ENCODE peak calls at places on chromosomes 6 and 20, in seven cellular contexts. P is tibial nerve; N is keratinocyte; X is tibial artery; G is kidney; B is ovary; H is CD4-positive, alpha-beta T cell. O is an unnamed sample. For H3K9me3, the result is how much of the 10 kb centered on the place peaks cover.

GRCh38 chr20:34861386-34862084 is 11.1 kb downstream of the GGT7 start:
- DNase-seq in P (no peak), N (no peak), X (no peak), G (no peak), B (no peak), H (no peak), O (no peak)

GRCh38 chr6:42403415-42403814 is 48.3 kb downstream of the TRERF1 start:
- DNase-seq in P (no peak), N (peak), X (no peak), G (no peak), B (no peak), H (no peak), O (no peak)

GRCh38 chr6:83853178-83853967 is at the start of gene RIPPLY2:
- DNase-seq in P (no peak), N (no peak), X (no peak), G (peak), B (no peak), H (no peak), O (peak)

GRCh38 chr20:33999025-33999629 is 5.4 kb downstream of the RALY start:
- DNase-seq in P (no peak), N (no peak), X (no peak), G (no peak), B (no peak), H (no peak), O (no peak)

GRCh38 chr6:129590408-129591022 is 119.5 kb downstream of the ARHGAP18 start:
- DNase-seq in P (no peak), N (no peak), X (no peak), G (no peak), B (no peak), H (no peak), O (no peak)

GRCh38 chr6:128280960-128281359 is 239.4 kb downstream of the PTPRK start:
- DNase-seq in P (no peak), N (no peak), X (no peak), G (no peak), B (no peak), H (no peak), O (no peak)

GRCh38 chr6:126170875-126171489 is 168.9 kb upstream of the CENPW start:
- DNase-seq in P (no peak), N (no peak), X (no peak), G (no peak), B (no peak), H (no peak), O (peak)

GRCh38 chr6:89297695-89298351 is 17.3 kb downstream of the GABRR2 start:
- DNase-seq in P (no peak), N (peak), X (peak), G (no peak), B (peak), H (peak), O (peak)

GRCh38 chr6:168194732-168195565 is 115.9 kb upstream of the FRMD1 start:
- DNase-seq in P (no peak), N (no peak), X (peak), G (peak), B (no peak), H (no peak), O (no peak)

GRCh38 chr6:96058094-96058493 is 42.3 kb downstream of the FUT9 start:
- DNase-seq in P (no peak), N (no peak), X (no peak), G (no peak), B (no peak), H (no peak), O (no peak)
- H3K27ac ChIP-seq in P (no peak), N (no peak), X (no peak), G (no peak), B (no peak), H (no peak), O (no peak)

DNA sequence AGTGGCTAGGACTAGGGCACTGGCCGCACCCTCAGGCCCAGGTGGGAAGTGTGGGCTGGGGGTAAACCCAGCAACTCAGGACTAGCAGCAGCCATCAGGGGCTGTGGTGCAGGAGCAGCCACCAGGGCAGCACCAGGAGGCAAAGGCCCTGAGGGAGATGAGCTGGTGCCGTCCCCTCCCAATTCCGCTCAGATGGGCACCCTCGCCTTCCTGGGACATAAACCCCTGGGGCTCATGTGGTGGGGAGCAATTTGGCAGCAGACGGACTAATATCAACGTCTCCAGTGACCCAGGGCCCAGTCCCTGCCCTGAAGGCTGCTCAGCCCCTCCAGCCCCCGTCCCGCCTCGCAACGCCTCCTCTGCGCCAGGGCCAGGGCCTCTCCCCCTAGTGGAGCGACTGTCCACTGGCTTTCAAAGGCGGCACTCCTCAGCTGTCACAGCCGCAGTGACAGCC is 349.7 kb downstream of the ZFAND3 start:
- DNase-seq in P (no peak), N (no peak), X (no peak), G (no peak), B (no peak), H (no peak), O (no peak)
- TF ChIP-seq CTCF in P (no peak), N (no peak), X (no peak), G (no peak), B (no peak), H (no peak), O (no peak)

GRCh38 chr6:85272973-85273372 is 176.9 kb upstream of the NT5E start:
- DNase-seq in P (no peak), N (no peak), X (no peak), G (no peak), B (no peak), H (no peak), O (no peak)
- H3K9me3 ChIP-seq in P (under half), N (under half), X (under half), G (under half), B (under half), H (under half), O (under half)

DNA sequence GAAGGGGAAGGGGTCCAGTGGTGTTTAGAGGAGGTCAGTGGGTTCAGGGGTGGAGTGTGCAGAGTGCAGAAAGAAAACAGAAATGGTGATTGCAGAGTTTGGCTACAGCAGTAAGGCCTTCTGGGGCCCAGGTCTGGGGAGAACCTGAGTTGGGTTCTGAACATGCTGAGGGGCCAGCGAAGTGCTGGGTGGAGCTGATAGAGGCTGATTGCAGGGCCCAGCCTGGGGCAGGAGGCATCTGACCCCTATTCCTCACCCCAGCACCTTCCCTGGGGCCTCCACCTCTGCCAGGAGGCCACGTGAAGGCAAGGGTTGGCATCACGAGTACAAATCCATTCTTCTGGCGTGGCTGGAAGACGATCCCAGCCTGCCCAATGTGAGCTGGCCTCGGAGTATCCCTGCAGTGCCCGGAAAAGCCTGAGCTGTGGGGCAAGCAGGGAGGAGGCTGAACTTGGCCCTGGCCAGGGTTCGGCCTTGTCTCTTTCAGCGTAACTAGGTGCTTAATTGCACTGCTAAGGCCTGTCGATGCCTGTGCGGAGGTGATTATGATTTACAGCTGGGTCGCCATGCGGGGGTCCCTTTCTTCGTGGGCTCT is 35.4 kb downstream of the VSTM2L start:
- DNase-seq in P (no peak), N (no peak), X (no peak), G (no peak), B (no peak), H (no peak), O (no peak)
- H3K27ac ChIP-seq in P (no peak), N (no peak), X (no peak), G (no peak), B (no peak), H (no peak), O (no peak)

DNA sequence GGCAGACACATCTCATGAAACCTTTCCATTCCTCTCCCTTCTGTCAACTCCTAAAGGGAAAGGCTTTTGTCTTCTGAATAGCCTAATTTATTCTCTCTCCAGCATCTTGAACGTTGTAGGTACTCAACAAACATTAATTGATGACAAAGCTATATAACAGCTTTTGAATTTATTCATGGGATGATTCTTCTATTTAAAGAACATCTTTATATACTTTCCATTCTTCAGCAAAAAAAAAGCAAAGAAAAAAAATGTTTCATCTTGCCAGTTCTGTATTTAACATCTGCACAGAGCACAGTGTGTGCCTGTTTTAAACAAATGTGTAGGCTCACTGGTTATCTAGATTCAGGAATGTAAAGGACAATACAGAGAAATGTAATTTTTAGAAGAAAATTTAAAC is 648.7 kb downstream of the KIF16B start:
- DNase-seq in P (no peak), N (no peak), X (no peak), G (no peak), B (no peak), H (no peak), O (no peak)
- TF ChIP-seq CTCF in P (no peak), N (no peak), X (no peak), G (no peak), B (no peak), H (no peak), O (no peak)

DNA sequence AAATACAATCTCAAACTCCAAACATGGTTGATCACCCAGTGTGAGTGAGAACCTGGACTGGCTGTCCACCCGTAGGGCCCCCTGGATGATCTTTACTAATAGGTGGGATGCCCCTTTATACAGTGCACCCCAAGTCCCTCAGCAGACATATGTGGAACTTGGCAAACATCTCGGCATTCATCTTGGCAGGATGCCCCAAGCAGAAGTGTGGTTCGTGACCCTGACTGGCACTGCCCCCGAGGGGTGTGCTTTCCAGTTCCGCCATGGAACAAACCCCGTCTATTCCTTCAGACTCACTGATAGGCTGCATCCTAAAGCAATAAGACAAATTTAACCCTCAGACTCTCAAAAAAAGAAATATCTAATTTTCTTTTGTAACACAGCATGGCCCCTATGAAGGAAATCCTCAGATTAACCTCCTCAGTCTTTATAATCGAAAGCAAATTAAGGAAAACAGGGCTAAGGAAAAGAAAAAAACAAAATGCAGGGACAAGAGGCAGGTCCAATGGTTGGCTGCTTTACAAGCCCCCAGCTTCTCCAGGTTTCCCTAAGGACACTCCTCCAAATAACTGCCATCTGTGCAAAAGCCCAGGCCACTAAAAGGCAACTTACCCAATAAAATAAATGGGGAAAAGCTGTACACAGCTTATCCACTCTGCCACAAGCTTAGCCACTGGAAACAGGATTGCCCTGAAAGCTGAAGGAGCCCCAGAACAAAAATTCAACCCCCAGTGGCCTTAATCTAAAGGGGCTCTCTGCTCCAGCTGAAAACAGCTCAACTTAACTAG is 30.5 kb upstream of the RIPK1 start:
- DNase-seq in P (no peak), N (no peak), X (peak), G (no peak), B (no peak), H (no peak), O (no peak)
- H3K9me3 ChIP-seq in P (under half), N (under half), X (under half), G (under half), B (under half), H (under half), O (under half)

GRCh38 chr6:40947876-40948514 is 91.0 kb downstream of the UNC5CL start:
- DNase-seq in P (no peak), N (no peak), X (no peak), G (no peak), B (no peak), H (no peak), O (no peak)
- H3K27ac ChIP-seq in P (no peak), N (peak), X (no peak), G (no peak), B (no peak), H (no peak), O (no peak)

GRCh38 chr6:96151707-96152106 is 135.9 kb downstream of the FUT9 start:
- DNase-seq in P (no peak), N (no peak), X (no peak), G (no peak), B (no peak), H (no peak), O (no peak)

GRCh38 chr6:96152114-96152708 is 136.4 kb downstream of the FUT9 start:
- DNase-seq in P (no peak), N (no peak), X (no peak), G (no peak), B (no peak), H (no peak), O (no peak)

GRCh38 chr6:96156425-96156824 is 140.7 kb downstream of the FUT9 start:
- DNase-seq in P (no peak), N (no peak), X (no peak), G (no peak), B (no peak), H (no peak), O (no peak)

GRCh38 chr6:96157018-96157565 is 141.3 kb downstream of the FUT9 start:
- DNase-seq in P (no peak), N (no peak), X (no peak), G (no peak), B (no peak), H (no peak), O (no peak)

DNA sequence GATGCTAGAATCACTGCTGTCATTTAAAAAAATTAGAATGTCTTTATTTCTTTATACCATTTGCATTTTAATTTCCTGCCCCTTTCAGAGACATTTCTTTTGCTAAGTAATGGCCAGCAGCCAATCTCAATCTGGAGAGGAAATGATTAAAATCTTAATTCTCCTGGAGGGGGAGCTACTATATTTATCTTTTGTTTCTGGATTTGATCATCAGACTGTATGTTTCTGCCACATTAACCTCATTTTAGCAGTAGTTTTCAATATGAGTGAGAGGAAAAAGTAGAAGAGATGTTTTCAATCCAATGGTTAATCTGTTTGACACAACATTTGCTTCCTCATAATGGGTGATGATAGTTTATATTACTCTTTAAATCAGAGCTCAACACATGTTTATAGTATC is 138.0 kb downstream of the FUT9 start:
- DNase-seq in P (no peak), N (no peak), X (no peak), G (no peak), B (no peak), H (no peak), O (no peak)
- TF ChIP-seq CTCF in P (no peak), N (no peak), X (no peak), G (no peak), B (no peak), H (no peak), O (no peak)

GRCh38 chr20:61230-61629 is 26.2 kb upstream of the DEFB125 start:
- DNase-seq in P (no peak), N (no peak), X (no peak), G (no peak), B (no peak), H (no peak), O (no peak)
- H3K9me3 ChIP-seq in P (under half), N (under half), X (under half), G (under half), B (under half), H (under half), O (under half)

O was measured in adrenal gland.